ENCODE peak calls at places on chromosomes 13 and 19, in nine cellular contexts. G is heart left ventricle, D is IMR-90, V is Peyer's patch, J is ovary, F is uterus, I is K562, W is spleen, K is GM12878. Q is an unnamed sample.

GRCh38 chr19:2787115-2787514 is 1.8 kb downstream of the THOP1 start:
- DNase-seq in G (no peak), D (no peak), V (no peak), J (no peak), F (no peak), I (no peak), W (no peak), K (no peak), Q (no peak)

GRCh38 chr19:12730054-12730453 is 4.4 kb downstream of the TRIR start:
- DNase-seq in G (no peak), D (no peak), V (no peak), J (no peak), F (no peak), I (no peak), W (no peak), K (no peak), Q (no peak)

GRCh38 chr19:35736913-35737886 is 5.1 kb downstream of the IGFLR1 start:
- DNase-seq in G (no peak), D (no peak), V (peak), J (no peak), F (no peak), I (peak), W (no peak), K (no peak), Q (peak)

GRCh38 chr19:3494559-3494958 is 5.9 kb downstream of the DOHH start:
- DNase-seq in G (no peak), D (no peak), V (no peak), J (no peak), F (no peak), I (no peak), W (no peak), K (no peak), Q (no peak)

GRCh38 chr19:33654840-33655508 is 33.2 kb downstream of the CHST8 start:
- DNase-seq in G (no peak), D (no peak), V (no peak), J (no peak), F (no peak), I (no peak), W (peak), K (no peak), Q (no peak)

GRCh38 chr19:33498391-33499000 is 23.1 kb downstream of the PEPD start:
- DNase-seq in G (no peak), D (no peak), V (no peak), J (no peak), F (no peak), I (no peak), W (peak), K (no peak), Q (no peak)

GRCh38 chr13:75635101-75635620 is 969 bp upstream of the LMO7 start:
- DNase-seq in G (no peak), D (no peak), V (peak), J (no peak), F (no peak), I (no peak), W (no peak), K (no peak), Q (peak)

GRCh38 chr13:44156294-44156658 is 217.3 kb upstream of the SERP2 start:
- DNase-seq in G (no peak), D (no peak), V (no peak), J (no peak), F (no peak), I (no peak), W (no peak), K (no peak), Q (no peak)

GRCh38 chr19:44876930-44877530 is 14.0 kb upstream of the TOMM40 start:
- DNase-seq in G (no peak), D (no peak), V (no peak), J (no peak), F (no peak), I (no peak), W (no peak), K (no peak), Q (no peak)

GRCh38 chr19:44948763-44949374 is 3.0 kb downstream of the APOC2 start:
- DNase-seq in G (no peak), D (no peak), V (no peak), J (no peak), F (no peak), I (no peak), W (no peak), K (no peak), Q (no peak)

GRCh38 chr19:27971071-27971470 is 1241.9 kb downstream of the UQCRFS1 start:
- DNase-seq in G (no peak), D (no peak), V (no peak), J (no peak), F (no peak), I (no peak), W (no peak), K (no peak), Q (no peak)

GRCh38 chr13:44768775-44769578 is 192.8 kb upstream of the TSC22D1 start:
- DNase-seq in G (no peak), D (peak), V (no peak), J (no peak), F (no peak), I (no peak), W (no peak), K (peak), Q (no peak)

GRCh38 chr13:107035778-107036177 is 467.8 kb upstream of the ARGLU1 start:
- DNase-seq in G (no peak), D (peak), V (no peak), J (no peak), F (no peak), I (no peak), W (no peak), K (no peak), Q (no peak)

GRCh38 chr19:29528350-29528945 is 2.7 kb downstream of the VSTM2B start:
- DNase-seq in G (peak), D (peak), V (no peak), J (peak), F (no peak), I (peak), W (peak), K (peak), Q (peak)

GRCh38 chr13:72383646-72384045 is 343.8 kb downstream of the MZT1 start:
- DNase-seq in G (no peak), D (no peak), V (no peak), J (no peak), F (no peak), I (no peak), W (no peak), K (no peak), Q (no peak)

GRCh38 chr13:81745391-81745790 is 1404.5 kb upstream of the SPRY2 start:
- DNase-seq in G (no peak), D (no peak), V (no peak), J (no peak), F (no peak), I (no peak), W (no peak), K (no peak), Q (no peak)

GRCh38 chr19:54560881-54561385 is 12.7 kb upstream of the LILRA2 start:
- DNase-seq in G (no peak), D (no peak), V (no peak), J (no peak), F (no peak), I (no peak), W (no peak), K (no peak), Q (no peak)

GRCh38 chr19:13847033-13847899 is 29.7 kb upstream of the NANOS3 start:
- DNase-seq in G (peak), D (peak), V (peak), J (peak), F (peak), I (peak), W (peak), K (no peak), Q (peak)

GRCh38 chr19:49475191-49475932 is 1.3 kb downstream of the FLT3LG start:
- DNase-seq in G (no peak), D (no peak), V (no peak), J (no peak), F (no peak), I (no peak), W (no peak), K (no peak), Q (no peak)

GRCh38 chr19:51505904-51506303 is 4.3 kb upstream of the SIGLEC12 start:
- DNase-seq in G (no peak), D (no peak), V (no peak), J (no peak), F (no peak), I (no peak), W (no peak), K (no peak), Q (no peak)

GRCh38 chr13:28161370-28161769 is 23.0 kb downstream of the PAN3 start:
- DNase-seq in G (no peak), D (peak), V (no peak), J (no peak), F (no peak), I (peak), W (no peak), K (no peak), Q (peak)

GRCh38 chr13:27043013-27043412 is 128.6 kb downstream of the USP12 start:
- DNase-seq in G (no peak), D (peak), V (no peak), J (no peak), F (no peak), I (no peak), W (no peak), K (no peak), Q (peak)

GRCh38 chr19:56476671-56477428 is at the start of gene ZNF667:
- DNase-seq in G (no peak), D (peak), V (no peak), J (no peak), F (no peak), I (no peak), W (peak), K (no peak), Q (peak)

GRCh38 chr19:48318286-48318987 is 6.9 kb upstream of the EMP3 start:
- DNase-seq in G (no peak), D (no peak), V (no peak), J (no peak), F (no peak), I (no peak), W (peak), K (no peak), Q (no peak)

GRCh38 chr19:48321372-48321621 is 4.1 kb upstream of the EMP3 start:
- DNase-seq in G (peak), D (peak), V (peak), J (peak), F (peak), I (peak), W (peak), K (peak), Q (peak)

GRCh38 chr19:48325265-48325910 is at the start of gene EMP3:
- DNase-seq in G (peak), D (peak), V (peak), J (peak), F (peak), I (peak), W (peak), K (peak), Q (peak)

GRCh38 chr19:48319647-48320537 is 5.5 kb upstream of the EMP3 start:
- DNase-seq in G (peak), D (peak), V (peak), J (peak), F (peak), I (peak), W (peak), K (no peak), Q (peak)

DNA sequence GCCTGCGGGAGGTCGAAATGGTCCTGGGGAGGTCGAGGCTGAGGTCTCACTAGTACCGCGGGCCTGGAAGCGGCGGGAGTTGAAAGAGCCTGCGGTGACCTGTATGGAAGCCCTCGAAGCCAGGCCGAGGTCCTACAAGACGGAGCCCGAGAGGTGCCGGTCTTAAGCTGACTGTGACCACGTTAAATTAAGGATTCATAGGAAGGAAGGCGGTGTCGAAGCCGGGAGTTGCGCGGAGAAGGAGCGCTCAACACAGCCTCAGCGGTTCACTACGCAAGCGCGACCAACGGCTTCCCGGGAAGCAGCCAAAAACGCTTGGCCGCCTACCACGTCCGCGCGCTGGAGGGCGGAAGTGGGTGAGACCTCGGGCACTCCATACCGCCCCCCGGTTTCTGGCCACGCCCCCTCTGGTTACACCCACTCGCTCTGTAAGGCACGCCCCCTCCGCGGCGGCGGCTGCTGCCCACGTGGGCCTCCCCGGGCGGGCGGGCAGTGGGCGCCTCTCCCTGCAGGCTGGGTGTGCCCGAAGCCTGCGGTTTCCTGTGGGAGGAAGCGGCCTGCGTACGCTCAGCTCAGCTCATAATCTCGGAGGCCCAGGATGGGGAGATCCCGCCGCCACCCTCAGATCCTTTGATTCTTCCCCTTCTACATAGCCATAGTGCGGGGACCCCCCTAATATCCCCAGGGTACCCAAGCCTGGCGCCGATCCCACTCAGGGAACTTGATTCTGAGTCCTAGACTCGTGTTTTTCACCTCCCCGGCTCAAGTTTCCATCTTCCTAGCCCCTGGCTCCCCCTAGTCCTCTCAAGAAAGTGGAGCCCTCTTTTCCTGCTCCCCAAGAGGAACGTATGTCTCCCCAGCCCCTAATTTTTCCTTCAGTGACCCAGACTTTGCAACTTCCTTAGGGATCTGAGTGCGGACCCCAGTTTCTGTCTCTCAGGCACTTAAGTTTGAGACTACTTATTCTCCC is 3.4 kb upstream of the EMP3 start:
- DNase-seq in G (peak), D (peak), V (peak), J (peak), F (peak), I (peak), W (peak), K (peak), Q (peak)
- TF ChIP-seq POLR2A in G (peak), D (peak), V (peak), J (peak), F (peak), I (peak), W (peak), K (peak), Q (peak)

GRCh38 chr19:19506592-19506991 is 8.8 kb downstream of the TSSK6 start:
- DNase-seq in G (no peak), D (no peak), V (no peak), J (peak), F (no peak), I (no peak), W (no peak), K (no peak), Q (no peak)
- TF ChIP-seq POLR2A in G (no peak), D (no peak), V (no peak), J (no peak), F (no peak), I (no peak), W (no peak), K (peak), Q (no peak)

GRCh38 chr19:40662925-40663711 is 27.3 kb downstream of the NUMBL start:
- DNase-seq in G (peak), D (peak), V (peak), J (peak), F (peak), I (peak), W (peak), K (peak), Q (peak)
- TF ChIP-seq POLR2A in G (no peak), D (peak), V (no peak), J (peak), F (peak), I (peak), W (no peak), K (peak), Q (peak)

GRCh38 chr13:40973409-40973808 is 45.7 kb downstream of the ELF1 start:
- DNase-seq in G (no peak), D (no peak), V (no peak), J (no peak), F (no peak), I (no peak), W (no peak), K (no peak), Q (no peak)
- TF ChIP-seq POLR2A in G (no peak), D (no peak), V (no peak), J (no peak), F (no peak), I (no peak), W (no peak), K (no peak), Q (no peak)

GRCh38 chr19:18396471-18397241 is 766 bp downstream of the LRRC25 start:
- DNase-seq in G (no peak), D (no peak), V (no peak), J (peak), F (no peak), I (no peak), W (peak), K (no peak), Q (no peak)

GRCh38 chr19:18399008-18399407 is 1.6 kb upstream of the LRRC25 start:
- DNase-seq in G (peak), D (peak), V (no peak), J (no peak), F (no peak), I (no peak), W (peak), K (no peak), Q (no peak)

GRCh38 chr19:18406749-18407148 is 9.3 kb upstream of the LRRC25 start:
- DNase-seq in G (no peak), D (no peak), V (no peak), J (no peak), F (no peak), I (no peak), W (no peak), K (no peak), Q (no peak)

GRCh38 chr19:18397242-18398202 is at the start of gene LRRC25:
- DNase-seq in G (peak), D (no peak), V (peak), J (peak), F (no peak), I (peak), W (peak), K (no peak), Q (peak)

DNA sequence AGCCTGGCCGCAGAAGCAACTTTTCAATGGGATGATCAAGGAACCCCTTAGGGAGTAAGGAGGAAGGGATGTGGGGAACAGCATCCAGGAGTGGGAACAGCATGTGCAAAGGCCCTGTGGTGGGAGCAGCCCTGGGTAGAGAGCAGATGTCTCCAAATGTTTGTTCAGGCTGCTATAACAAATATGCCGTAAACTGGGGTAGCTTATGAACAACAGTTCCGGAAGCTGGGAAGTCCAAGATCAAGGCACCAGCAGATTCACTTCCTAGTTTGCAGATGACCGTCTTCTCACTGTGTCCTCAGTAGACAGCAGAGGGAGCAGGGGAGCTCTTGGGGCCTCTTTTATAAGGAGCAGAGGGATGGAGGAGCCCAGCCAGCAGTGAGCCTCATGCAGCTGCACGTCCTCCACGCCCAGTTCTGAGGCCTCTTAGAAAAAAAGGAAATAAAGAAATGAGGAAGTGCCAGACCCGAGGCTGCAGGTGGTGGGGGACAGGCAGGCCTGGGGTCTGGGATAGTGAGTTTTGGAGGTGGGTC is 4.2 kb upstream of the LRRC25 start:
- DNase-seq in G (peak), D (peak), V (peak), J (no peak), F (no peak), I (peak), W (peak), K (no peak), Q (peak)
- TF ChIP-seq POLR2A in G (no peak), D (no peak), V (no peak), J (no peak), F (no peak), I (no peak), W (no peak), K (peak), Q (no peak)

GRCh38 chr19:31530781-31531180 is 181.5 kb upstream of the TSHZ3 start:
- DNase-seq in G (no peak), D (no peak), V (no peak), J (no peak), F (no peak), I (no peak), W (no peak), K (no peak), Q (no peak)
- TF ChIP-seq POLR2A in G (no peak), D (no peak), V (no peak), J (no peak), F (no peak), I (no peak), W (no peak), K (no peak), Q (no peak)

GRCh38 chr19:10543420-10544241 is at the start of gene ATG4D:
- DNase-seq in G (peak), D (peak), V (peak), J (peak), F (peak), I (peak), W (peak), K (no peak), Q (peak)
- TF ChIP-seq POLR2A in G (peak), D (peak), V (peak), J (peak), F (no peak), I (peak), W (peak), K (peak), Q (peak)

GRCh38 chr19:7818806-7819205 is 11.2 kb upstream of the EVI5L start:
- DNase-seq in G (no peak), D (no peak), V (no peak), J (no peak), F (no peak), I (no peak), W (no peak), K (no peak), Q (no peak)

GRCh38 chr19:7819337-7819736 is 10.7 kb upstream of the EVI5L start:
- DNase-seq in G (no peak), D (no peak), V (no peak), J (no peak), F (no peak), I (no peak), W (peak), K (peak), Q (no peak)

GRCh38 chr19:7817801-7818200 is 12.2 kb upstream of the EVI5L start:
- DNase-seq in G (no peak), D (no peak), V (no peak), J (no peak), F (no peak), I (no peak), W (no peak), K (no peak), Q (no peak)

GRCh38 chr19:7811989-7812388 is 18.0 kb upstream of the EVI5L start:
- DNase-seq in G (no peak), D (peak), V (no peak), J (no peak), F (no peak), I (no peak), W (no peak), K (no peak), Q (no peak)

DNA sequence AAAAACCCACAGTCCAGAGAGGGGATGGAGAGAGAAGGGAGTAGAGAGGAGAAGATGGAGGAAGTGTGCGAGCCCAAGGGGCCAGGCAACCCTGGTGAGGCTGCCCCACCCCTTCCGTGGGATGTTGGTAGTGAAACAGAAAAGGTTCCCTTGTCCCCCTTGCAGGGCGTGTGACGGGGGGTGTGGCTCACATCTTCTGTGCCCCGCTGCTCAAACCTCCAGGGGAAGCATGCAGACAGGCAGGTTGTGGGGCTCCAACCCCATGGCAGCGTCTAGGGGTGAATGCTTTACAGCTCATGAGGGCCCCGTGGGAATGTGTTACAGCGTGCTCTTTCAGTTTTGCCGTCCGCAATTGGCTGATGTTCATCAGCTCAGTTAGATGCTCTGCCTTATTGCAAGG is 14.7 kb upstream of the EVI5L start:
- DNase-seq in G (no peak), D (no peak), V (peak), J (no peak), F (no peak), I (no peak), W (peak), K (peak), Q (no peak)
- TF ChIP-seq POLR2A in G (no peak), D (no peak), V (no peak), J (no peak), F (no peak), I (no peak), W (no peak), K (no peak), Q (no peak)

GRCh38 chr19:18173572-18174294 is at the start of gene IFI30:
- DNase-seq in G (peak), D (no peak), V (peak), J (peak), F (peak), I (peak), W (peak), K (peak), Q (peak)
- TF ChIP-seq POLR2A in G (peak), D (no peak), V (peak), J (no peak), F (peak), I (peak), W (peak), K (peak), Q (peak)

GRCh38 chr19:8486661-8487136 is 15.7 kb downstream of the PRAM1 start:
- DNase-seq in G (no peak), D (no peak), V (no peak), J (no peak), F (no peak), I (no peak), W (peak), K (no peak), Q (no peak)
- TF ChIP-seq POLR2A in G (no peak), D (no peak), V (no peak), J (no peak), F (no peak), I (no peak), W (no peak), K (no peak), Q (no peak)